ENCODE peak calls at places on chromosomes 16 and 17, in four cellular contexts. N is NCI-H1105 treated with DMSO at 0.1 percent for 48 hours, U is KBM-7, M is germinal center. I is an unnamed sample.

GRCh38 chr17:8243827-8244226 is 4.0 kb downstream of the CTC1 start:
- DNase-seq in U (no peak), M (no peak), N (no peak), I (no peak)

GRCh38 chr16:13909872-13910303 is 10.1 kb upstream of the ERCC4 start:
- DNase-seq in N (no peak), U (no peak), M (no peak), I (no peak)

GRCh38 chr17:61403846-61404701 is 4.4 kb downstream of the TBX2 start:
- DNase-seq in M (no peak), N (peak), U (no peak), I (no peak)

GRCh38 chr17:33234930-33235685 is 58.0 kb downstream of the ASIC2 start:
- DNase-seq in U (no peak), M (no peak), N (no peak), I (no peak)

GRCh38 chr17:75144816-75145511 is 9.3 kb downstream of the JPT1 start:
- DNase-seq in U (no peak), N (no peak), M (no peak), I (no peak)

GRCh38 chr17:80593171-80593570 is 48.5 kb downstream of the RPTOR start:
- DNase-seq in N (no peak), M (no peak), U (no peak), I (no peak)

GRCh38 chr16:48123104-48123788 is 32.5 kb downstream of the ABCC12 start:
- DNase-seq in U (no peak), M (no peak), N (no peak), I (no peak)

GRCh38 chr16:28482026-28482425 is 9.8 kb downstream of the CLN3 start:
- DNase-seq in M (no peak), N (no peak), U (no peak), I (no peak)

GRCh38 chr16:4718466-4718865 is 15.6 kb downstream of the ANKS3 start:
- DNase-seq in M (no peak), N (no peak), U (no peak), I (no peak)

GRCh38 chr16:81585785-81586184 is 141.2 kb downstream of the CMIP start:
- DNase-seq in U (peak), N (no peak), M (no peak), I (no peak)

GRCh38 chr17:76000016-76000754 is 470 bp upstream of the CDK3 start:
- DNase-seq in M (peak), N (no peak), U (peak), I (peak)

GRCh38 chr16:82042144-82042543 is 7.1 kb downstream of the HSD17B2 start:
- DNase-seq in U (no peak), M (no peak), N (no peak), I (no peak)

GRCh38 chr16:1330260-1330914 is 3.1 kb upstream of the BAIAP3 start:
- DNase-seq in M (peak), N (no peak), U (peak), I (no peak)

GRCh38 chr16:57749101-57749692 is 13.6 kb downstream of the KATNB1 start:
- DNase-seq in N (no peak), M (no peak), U (no peak), I (no peak)

GRCh38 chr17:45396496-45397205 is 36.0 kb downstream of the ARHGAP27 start:
- DNase-seq in U (no peak), M (no peak), N (no peak), I (no peak)

GRCh38 chr17:81998222-81998621 is 20.8 kb downstream of the ASPSCR1 start:
- DNase-seq in U (no peak), M (no peak), N (no peak), I (no peak)

GRCh38 chr16:31128711-31129567 is 6.6 kb downstream of the PRSS8 start:
- DNase-seq in U (peak), N (no peak), M (no peak), I (no peak)

GRCh38 chr16:73058221-73058615 is 10.3 kb upstream of the ZFHX3 start:
- DNase-seq in U (peak), M (peak), N (no peak), I (no peak)

GRCh38 chr16:85080923-85081498 is 31.3 kb downstream of the CIBAR2 start:
- DNase-seq in M (no peak), N (no peak), U (no peak), I (no peak)

GRCh38 chr17:29674270-29674669 is 51.6 kb upstream of the CORO6 start:
- DNase-seq in U (peak), M (no peak), N (no peak), I (no peak)

GRCh38 chr16:89193576-89194293 is 6.6 kb downstream of the SLC22A31 start:
- DNase-seq in M (no peak), N (no peak), U (no peak), I (no peak)

I was measured in COR-L47.